ENCODE peak calls at places on chromosome 12, in eight cellular contexts. T, P, S, O, Z, U, H and N are unnamed samples.

GRCh38 chr12:76259071-76259470 is 89.1 kb downstream of the BBS10 start:
- DNase-seq in T (no peak), P (no peak), S (no peak), O (no peak), Z (no peak), U (no peak), H (no peak), N (no peak)

GRCh38 chr12:49201595-49202295 is 12.9 kb upstream of the TUBA1A start:
- DNase-seq in T (peak), P (peak), S (peak), O (no peak), Z (no peak), U (no peak), H (no peak), N (peak)

GRCh38 chr12:121578230-121579189 is 2.3 kb downstream of the KDM2B start:
- DNase-seq in T (no peak), P (no peak), S (peak), O (no peak), Z (no peak), U (no peak), H (peak), N (no peak)

GRCh38 chr12:131851741-131852550 is 23.8 kb downstream of the MMP17 start:
- DNase-seq in T (no peak), P (no peak), S (no peak), O (no peak), Z (no peak), U (no peak), H (no peak), N (no peak)

GRCh38 chr12:6608592-6609311 is 1.6 kb upstream of the CHD4 start:
- DNase-seq in T (peak), P (no peak), S (peak), O (no peak), Z (no peak), U (no peak), H (no peak), N (no peak)

GRCh38 chr12:122064780-122065588 is 13.6 kb upstream of the MLXIP start:
- DNase-seq in T (no peak), P (peak), S (peak), O (peak), Z (peak), U (peak), H (peak), N (peak)

GRCh38 chr12:1661553-1662335 is 29.1 kb upstream of the ADIPOR2 start:
- DNase-seq in T (peak), P (peak), S (peak), O (peak), Z (peak), U (peak), H (peak), N (peak)

GRCh38 chr12:113161415-113162016 is 12.0 kb downstream of the CFAP73 start:
- DNase-seq in T (peak), P (peak), S (peak), O (peak), Z (peak), U (no peak), H (no peak), N (no peak)

GRCh38 chr12:70692681-70693288 is 55.6 kb upstream of the PTPRB start:
- DNase-seq in T (no peak), P (no peak), S (no peak), O (peak), Z (peak), U (no peak), H (no peak), N (no peak)

GRCh38 chr12:54996235-54996634 is 11.7 kb upstream of the TESPA1 start:
- DNase-seq in T (no peak), P (no peak), S (no peak), O (no peak), Z (no peak), U (no peak), H (no peak), N (no peak)